ENCODE peak calls at places on chromosomes 7 and 10, in ten cellular contexts. One of them, this sample, is unnamed.

GRCh38 chr7:128221929-128222403 is 19.1 kb upstream of the LEP start:
- ATAC-seq in CD8-positive, alpha-beta T cell: no peak
- ATAC-seq in gastroesophageal sphincter: no peak
- ATAC-seq in stimulated activated naive CD8-positive, alpha-beta T cell treated with anti-CD3 and anti-CD28 coated beads, Interleukin-15, Interleukin-2, amounts not matched to agents 100 U/mL and 50 U/mL, for 24 hours: peak
- ATAC-seq in activated CD8-positive, alpha-beta memory T cell treated with anti-CD3 and anti-CD28 coated beads, Interleukin-2, amount 10 ng/mL, durations not matched to agents 7 days and 5 days: no peak
- ATAC-seq in activated CD8-positive, alpha-beta T cell treated with anti-CD3 and anti-CD28 coated beads, Interleukin-2, amount 10 ng/mL, durations not matched to agents 7 days and 5 days: no peak
- ATAC-seq in body of pancreas: no peak
- ATAC-seq in RWPE2: peak
- ATAC-seq in mucosa of descending colon: peak
- ATAC-seq in upper lobe of left lung: no peak
- ATAC-seq in this sample: no peak

GRCh38 chr7:149872419-149873073 is 1.2 kb upstream of the ATP6V0E2 start:
- ATAC-seq in CD8-positive, alpha-beta T cell: no peak
- ATAC-seq in gastroesophageal sphincter: peak
- ATAC-seq in stimulated activated naive CD8-positive, alpha-beta T cell treated with anti-CD3 and anti-CD28 coated beads, Interleukin-15, Interleukin-2, amounts not matched to agents 100 U/mL and 50 U/mL, for 24 hours: no peak
- ATAC-seq in activated CD8-positive, alpha-beta memory T cell treated with anti-CD3 and anti-CD28 coated beads, Interleukin-2, amount 10 ng/mL, durations not matched to agents 7 days and 5 days: no peak
- ATAC-seq in activated CD8-positive, alpha-beta T cell treated with anti-CD3 and anti-CD28 coated beads, Interleukin-2, amount 10 ng/mL, durations not matched to agents 7 days and 5 days: no peak
- ATAC-seq in body of pancreas: peak
- ATAC-seq in RWPE2: peak
- ATAC-seq in mucosa of descending colon: peak
- ATAC-seq in upper lobe of left lung: peak
- ATAC-seq in this sample: no peak

GRCh38 chr7:17305387-17306171 is 7.1 kb downstream of the AHR start:
- ATAC-seq in CD8-positive, alpha-beta T cell: no peak
- ATAC-seq in gastroesophageal sphincter: no peak
- ATAC-seq in stimulated activated naive CD8-positive, alpha-beta T cell treated with anti-CD3 and anti-CD28 coated beads, Interleukin-15, Interleukin-2, amounts not matched to agents 100 U/mL and 50 U/mL, for 24 hours: no peak
- ATAC-seq in activated CD8-positive, alpha-beta memory T cell treated with anti-CD3 and anti-CD28 coated beads, Interleukin-2, amount 10 ng/mL, durations not matched to agents 7 days and 5 days: peak
- ATAC-seq in activated CD8-positive, alpha-beta T cell treated with anti-CD3 and anti-CD28 coated beads, Interleukin-2, amount 10 ng/mL, durations not matched to agents 7 days and 5 days: no peak
- ATAC-seq in body of pancreas: no peak
- ATAC-seq in RWPE2: no peak
- ATAC-seq in mucosa of descending colon: no peak
- ATAC-seq in upper lobe of left lung: no peak
- ATAC-seq in this sample: no peak

GRCh38 chr10:102657984-102658724 is 13.9 kb downstream of the TRIM8 start:
- ATAC-seq in CD8-positive, alpha-beta T cell: no peak
- ATAC-seq in gastroesophageal sphincter: no peak
- ATAC-seq in stimulated activated naive CD8-positive, alpha-beta T cell treated with anti-CD3 and anti-CD28 coated beads, Interleukin-15, Interleukin-2, amounts not matched to agents 100 U/mL and 50 U/mL, for 24 hours: no peak
- ATAC-seq in activated CD8-positive, alpha-beta memory T cell treated with anti-CD3 and anti-CD28 coated beads, Interleukin-2, amount 10 ng/mL, durations not matched to agents 7 days and 5 days: no peak
- ATAC-seq in activated CD8-positive, alpha-beta T cell treated with anti-CD3 and anti-CD28 coated beads, Interleukin-2, amount 10 ng/mL, durations not matched to agents 7 days and 5 days: no peak
- ATAC-seq in body of pancreas: peak
- ATAC-seq in RWPE2: peak
- ATAC-seq in mucosa of descending colon: peak
- ATAC-seq in upper lobe of left lung: peak
- ATAC-seq in this sample: no peak

GRCh38 chr10:110811791-110812581 is 59.7 kb upstream of the PDCD4 start:
- ATAC-seq in CD8-positive, alpha-beta T cell: no peak
- ATAC-seq in gastroesophageal sphincter: no peak
- ATAC-seq in stimulated activated naive CD8-positive, alpha-beta T cell treated with anti-CD3 and anti-CD28 coated beads, Interleukin-15, Interleukin-2, amounts not matched to agents 100 U/mL and 50 U/mL, for 24 hours: no peak
- ATAC-seq in activated CD8-positive, alpha-beta memory T cell treated with anti-CD3 and anti-CD28 coated beads, Interleukin-2, amount 10 ng/mL, durations not matched to agents 7 days and 5 days: no peak
- ATAC-seq in activated CD8-positive, alpha-beta T cell treated with anti-CD3 and anti-CD28 coated beads, Interleukin-2, amount 10 ng/mL, durations not matched to agents 7 days and 5 days: no peak
- ATAC-seq in body of pancreas: no peak
- ATAC-seq in RWPE2: no peak
- ATAC-seq in mucosa of descending colon: no peak
- ATAC-seq in upper lobe of left lung: no peak
- ATAC-seq in this sample: no peak

GRCh38 chr10:52420656-52421055 is 106.6 kb downstream of the DKK1 start:
- ATAC-seq in CD8-positive, alpha-beta T cell: no peak
- ATAC-seq in gastroesophageal sphincter: no peak
- ATAC-seq in stimulated activated naive CD8-positive, alpha-beta T cell treated with anti-CD3 and anti-CD28 coated beads, Interleukin-15, Interleukin-2, amounts not matched to agents 100 U/mL and 50 U/mL, for 24 hours: no peak
- ATAC-seq in activated CD8-positive, alpha-beta memory T cell treated with anti-CD3 and anti-CD28 coated beads, Interleukin-2, amount 10 ng/mL, durations not matched to agents 7 days and 5 days: no peak
- ATAC-seq in activated CD8-positive, alpha-beta T cell treated with anti-CD3 and anti-CD28 coated beads, Interleukin-2, amount 10 ng/mL, durations not matched to agents 7 days and 5 days: no peak
- ATAC-seq in body of pancreas: no peak
- ATAC-seq in RWPE2: no peak
- ATAC-seq in mucosa of descending colon: no peak
- ATAC-seq in upper lobe of left lung: no peak
- ATAC-seq in this sample: no peak

GRCh38 chr10:45261243-45261775 is 54.1 kb downstream of the OR13A1 start:
- ATAC-seq in CD8-positive, alpha-beta T cell: no peak
- ATAC-seq in gastroesophageal sphincter: no peak
- ATAC-seq in stimulated activated naive CD8-positive, alpha-beta T cell treated with anti-CD3 and anti-CD28 coated beads, Interleukin-15, Interleukin-2, amounts not matched to agents 100 U/mL and 50 U/mL, for 24 hours: no peak
- ATAC-seq in activated CD8-positive, alpha-beta memory T cell treated with anti-CD3 and anti-CD28 coated beads, Interleukin-2, amount 10 ng/mL, durations not matched to agents 7 days and 5 days: no peak
- ATAC-seq in activated CD8-positive, alpha-beta T cell treated with anti-CD3 and anti-CD28 coated beads, Interleukin-2, amount 10 ng/mL, durations not matched to agents 7 days and 5 days: no peak
- ATAC-seq in body of pancreas: no peak
- ATAC-seq in RWPE2: no peak
- ATAC-seq in mucosa of descending colon: no peak
- ATAC-seq in upper lobe of left lung: no peak
- ATAC-seq in this sample: no peak

GRCh38 chr7:12524794-12525386 is 45.6 kb upstream of the SCIN start:
- ATAC-seq in CD8-positive, alpha-beta T cell: no peak
- ATAC-seq in gastroesophageal sphincter: no peak
- ATAC-seq in stimulated activated naive CD8-positive, alpha-beta T cell treated with anti-CD3 and anti-CD28 coated beads, Interleukin-15, Interleukin-2, amounts not matched to agents 100 U/mL and 50 U/mL, for 24 hours: no peak
- ATAC-seq in activated CD8-positive, alpha-beta memory T cell treated with anti-CD3 and anti-CD28 coated beads, Interleukin-2, amount 10 ng/mL, durations not matched to agents 7 days and 5 days: no peak
- ATAC-seq in activated CD8-positive, alpha-beta T cell treated with anti-CD3 and anti-CD28 coated beads, Interleukin-2, amount 10 ng/mL, durations not matched to agents 7 days and 5 days: no peak
- ATAC-seq in body of pancreas: peak
- ATAC-seq in RWPE2: peak
- ATAC-seq in mucosa of descending colon: peak
- ATAC-seq in upper lobe of left lung: no peak
- ATAC-seq in this sample: no peak

GRCh38 chr10:17141504-17142229 is 12.1 kb upstream of the CUBN start:
- ATAC-seq in CD8-positive, alpha-beta T cell: no peak
- ATAC-seq in gastroesophageal sphincter: no peak
- ATAC-seq in stimulated activated naive CD8-positive, alpha-beta T cell treated with anti-CD3 and anti-CD28 coated beads, Interleukin-15, Interleukin-2, amounts not matched to agents 100 U/mL and 50 U/mL, for 24 hours: no peak
- ATAC-seq in activated CD8-positive, alpha-beta memory T cell treated with anti-CD3 and anti-CD28 coated beads, Interleukin-2, amount 10 ng/mL, durations not matched to agents 7 days and 5 days: no peak
- ATAC-seq in activated CD8-positive, alpha-beta T cell treated with anti-CD3 and anti-CD28 coated beads, Interleukin-2, amount 10 ng/mL, durations not matched to agents 7 days and 5 days: no peak
- ATAC-seq in body of pancreas: no peak
- ATAC-seq in RWPE2: no peak
- ATAC-seq in mucosa of descending colon: no peak
- ATAC-seq in upper lobe of left lung: no peak
- ATAC-seq in this sample: no peak

This sample was measured in stimulated activated memory B cell treated with anti-CD40 and anti-IgM and Interleukin-4, amounts not matched to agents 10 μg/mL and 1 μg/mL and 100 μg/mL, for 72 hours.